ENCODE peak calls at places on chromosomes 7 and 10, in five cellular contexts. A, G, C, Z and V are unnamed samples.

GRCh38 chr7:3605222-3605621 is 304.2 kb downstream of the SDK1 start:
- DNase-seq in A (no peak), G (no peak), C (no peak), Z (no peak), V (no peak)

GRCh38 chr10:103171278-103171677 is 21.8 kb downstream of the NT5C2 start:
- DNase-seq in A (no peak), G (no peak), C (no peak), Z (no peak), V (no peak)

GRCh38 chr7:82050134-82050533 is 280.3 kb upstream of the HGF start:
- DNase-seq in A (no peak), G (no peak), C (peak; percentile 15), Z (no peak), V (no peak)

GRCh38 chr10:105800626-105801025 is 1159.5 kb downstream of the SORCS3 start:
- DNase-seq in A (no peak), G (no peak), C (no peak), Z (no peak), V (no peak)

GRCh38 chr7:99092064-99092720 is 51.7 kb downstream of the SMURF1 start:
- DNase-seq in A (peak; percentile 65), G (no peak), C (no peak), Z (no peak), V (no peak)

GRCh38 chr7:91929463-91929862 is 11.2 kb upstream of the AKAP9 start:
- DNase-seq in A (no peak), G (no peak), C (no peak), Z (no peak), V (no peak)

GRCh38 chr10:63628526-63629362 is 107.5 kb downstream of the REEP3 start:
- DNase-seq in A (peak; percentile 61), G (peak; percentile 72), C (peak; percentile 52), Z (peak; percentile 77), V (no peak)

GRCh38 chr7:31340603-31341002 is at the start of gene NEUROD6:
- DNase-seq in A (no peak), G (no peak), C (no peak), Z (no peak), V (no peak)

GRCh38 chr7:107907-108306 is 84.5 kb upstream of the FAM20C start:
- DNase-seq in A (no peak), G (no peak), C (no peak), Z (no peak), V (no peak)

DNA sequence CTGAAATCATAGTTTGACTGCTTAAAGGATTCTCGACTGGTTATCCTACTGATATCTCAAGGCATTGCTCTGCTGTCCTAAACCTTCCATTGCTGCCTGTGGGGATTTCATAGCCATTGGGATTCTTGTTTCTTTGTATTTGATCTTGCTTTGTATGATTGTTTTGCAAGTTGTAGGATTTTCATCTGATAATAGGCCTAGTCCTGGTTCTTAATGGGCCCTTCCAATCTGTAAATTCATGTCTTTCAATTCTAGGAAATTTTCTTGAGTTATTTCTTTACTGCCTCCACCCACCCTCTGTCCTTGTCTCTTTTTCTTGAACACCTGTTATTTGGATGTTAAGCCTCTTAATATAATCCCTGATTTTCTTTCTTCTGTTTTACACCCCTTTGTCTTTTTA is 72.2 kb downstream of the LANCL2 start:
- DNase-seq in A (no peak), G (no peak), C (no peak), Z (no peak), V (no peak)
- H3K4me1 ChIP-seq in A (no peaks in the 10 kb centered on the region), G (no peaks in the 10 kb centered on the region), C (no peaks in the 10 kb centered on the region), Z (peaks cover 29% of the 10 kb centered on the region), V (no peaks in the 10 kb centered on the region)

GRCh38 chr7:68362745-68363518 is 1235.3 kb upstream of the AUTS2 start:
- DNase-seq in A (no peak), G (no peak), C (no peak), Z (no peak), V (no peak)

GRCh38 chr7:68364871-68365625 is 1233.2 kb upstream of the AUTS2 start:
- DNase-seq in A (no peak), G (no peak), C (no peak), Z (no peak), V (no peak)
- H3K4me3 ChIP-seq in A (no peak overlapping the region), G (no peak overlapping the region), C (no peak overlapping the region), Z (no peak overlapping the region), V (no peak overlapping the region)

GRCh38 chr10:7235376-7235775 is 175.5 kb downstream of the SFMBT2 start:
- DNase-seq in A (no peak), G (no peak), C (no peak), Z (no peak), V (no peak)

GRCh38 chr10:7243139-7243538 is 167.7 kb downstream of the SFMBT2 start:
- DNase-seq in A (no peak), G (no peak), C (no peak), Z (no peak), V (no peak)

GRCh38 chr10:7234109-7234508 is 176.7 kb downstream of the SFMBT2 start:
- DNase-seq in A (no peak), G (no peak), C (no peak), Z (no peak), V (no peak)

GRCh38 chr10:7243873-7244272 is 167.0 kb downstream of the SFMBT2 start:
- DNase-seq in A (no peak), G (no peak), C (no peak), Z (no peak), V (no peak)

GRCh38 chr10:7239312-7239985 is 171.4 kb downstream of the SFMBT2 start:
- DNase-seq in A (no peak), G (no peak), C (no peak), Z (no peak), V (no peak)
- H3K27ac ChIP-seq in A (no peak overlapping the region), G (no peak overlapping the region), C (no peak overlapping the region), Z (no peak overlapping the region), V (no peak overlapping the region)

DNA sequence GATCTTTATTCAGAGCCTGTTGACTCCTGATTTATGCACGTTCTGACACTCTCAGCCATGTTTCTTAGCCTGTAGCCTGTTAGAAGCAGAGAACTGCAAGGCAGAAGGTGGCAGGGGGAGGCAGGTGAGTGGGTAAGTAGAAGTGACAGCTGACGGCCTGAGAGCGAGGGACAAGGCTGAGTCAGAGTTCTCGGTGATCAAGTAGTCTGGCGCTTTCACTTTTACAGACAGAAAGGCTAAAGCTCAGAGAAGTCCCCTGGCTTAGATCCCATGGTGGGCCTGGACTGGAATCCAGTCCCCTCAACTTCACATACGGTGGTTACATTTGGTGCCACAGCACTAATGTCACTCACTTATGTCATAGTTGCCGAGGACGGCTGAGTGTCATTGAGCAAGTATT is 139.0 kb downstream of the TACC2 start:
- DNase-seq in A (no peak), G (no peak), C (no peak), Z (no peak), V (no peak)
- H3K4me1 ChIP-seq in A (no peaks in the 10 kb centered on the region), G (peaks cover 5% of the 10 kb centered on the region), C (no peaks in the 10 kb centered on the region), Z (peaks cover 74% of the 10 kb centered on the region), V (no peaks in the 10 kb centered on the region)

GRCh38 chr7:15686957-15687644 is 618 bp upstream of the MEOX2 start:
- DNase-seq in A (no peak), G (no peak), C (peak; percentile 26), Z (no peak), V (no peak)
- H3K4me3 ChIP-seq in A (peak overlapping the region; percentile 30), G (peak overlapping the region; percentile 31), C (peak overlapping the region; percentile 45), Z (peak overlapping the region; percentile 60), V (peak overlapping the region; percentile 60)

GRCh38 chr10:11168423-11169100 is 150.9 kb downstream of the CELF2 start:
- DNase-seq in A (no peak), G (no peak), C (no peak), Z (no peak), V (no peak)

GRCh38 chr10:11164806-11165590 is 147.3 kb downstream of the CELF2 start:
- DNase-seq in A (peak; percentile 67), G (peak; percentile 53), C (peak; percentile 62), Z (peak; percentile 87), V (no peak)

GRCh38 chr10:11163990-11164805 is 146.5 kb downstream of the CELF2 start:
- DNase-seq in A (no peak), G (no peak), C (no peak), Z (no peak), V (no peak)

GRCh38 chr10:11167233-11167979 is 149.7 kb downstream of the CELF2 start:
- DNase-seq in A (no peak), G (no peak), C (no peak), Z (no peak), V (no peak)

GRCh38 chr10:11165591-11166543 is 148.2 kb downstream of the CELF2 start:
- DNase-seq in A (peak; percentile 61), G (peak; percentile 32), C (peak; percentile 67), Z (no peak), V (no peak)
- H3K27ac ChIP-seq in A (peak overlapping the region; percentile 78), G (peak overlapping the region; percentile 66), C (peak overlapping the region; percentile 78), Z (peak overlapping the region; percentile 87), V (peak overlapping the region; percentile 75)

GRCh38 chr10:126669188-126669587 is 1.3 kb downstream of the C10orf90 start:
- DNase-seq in A (no peak), G (no peak), C (no peak), Z (no peak), V (no peak)

GRCh38 chr10:126670886-126671285 is 393 bp upstream of the C10orf90 start:
- DNase-seq in A (no peak), G (no peak), C (no peak), Z (no peak), V (no peak)

GRCh38 chr10:126670056-126670743 is at the start of gene C10orf90:
- DNase-seq in A (no peak), G (no peak), C (no peak), Z (no peak), V (no peak)

GRCh38 chr10:126668505-126668904 is 2.0 kb downstream of the C10orf90 start:
- DNase-seq in A (no peak), G (no peak), C (no peak), Z (no peak), V (no peak)

DNA sequence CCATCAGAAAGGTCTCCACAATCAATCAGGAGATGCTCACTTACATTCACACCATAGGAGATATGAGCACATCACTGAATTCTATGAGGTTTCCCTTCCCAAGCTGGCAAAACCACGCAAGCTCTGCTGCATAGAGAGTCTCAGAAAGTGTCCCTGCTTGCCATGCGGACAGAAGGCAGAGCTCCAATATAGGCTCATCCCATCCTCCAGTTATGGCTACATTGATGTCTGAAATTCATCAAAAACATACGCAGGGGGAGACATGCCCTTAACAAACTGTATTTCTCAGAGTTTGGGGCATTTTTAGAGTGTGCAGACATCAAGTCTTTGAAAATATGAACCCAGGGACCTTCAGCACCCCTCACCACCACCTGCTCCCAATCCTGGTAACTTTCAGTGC is 2.9 kb downstream of the C10orf90 start:
- DNase-seq in A (no peak), G (no peak), C (no peak), Z (no peak), V (no peak)
- H3K4me1 ChIP-seq in A (no peaks in the 10 kb centered on the region), G (no peaks in the 10 kb centered on the region), C (no peaks in the 10 kb centered on the region), Z (peaks cover 3% of the 10 kb centered on the region), V (no peaks in the 10 kb centered on the region)

GRCh38 chr10:24952146-24952700 is at the start of gene PRTFDC1:
- DNase-seq in A (peak; percentile 57), G (peak; percentile 69), C (peak; percentile 63), Z (no peak), V (peak; percentile 23)
- H3K4me3 ChIP-seq in A (peak within 1 kb of the TSS; percentile 52), G (peak within 1 kb of the TSS; percentile 57), C (peak within 1 kb of the TSS; percentile 66), Z (peak within 1 kb of the TSS; percentile 53), V (peak within 1 kb of the TSS; percentile 78)

GRCh38 chr10:128537888-128538287 is 411.7 kb upstream of the MKI67 start:
- DNase-seq in A (no peak), G (no peak), C (no peak), Z (no peak), V (no peak)
- H3K27ac ChIP-seq in A (no peak overlapping the region), G (no peak overlapping the region), C (no peak overlapping the region), Z (no peak overlapping the region), V (no peak overlapping the region)